ENCODE peak calls at places on chromosomes 12 and 14, in four cellular contexts. E is keratinocyte, H is cardiac muscle cell, L is dorsolateral prefrontal cortex. S is an unnamed sample.
A peak's percentile ranks its signal among the peaks of the same experiment; 100 is the strongest.

GRCh38 chr12:50637870-50638481 is 125.9 kb upstream of the ATF1 start:
- DNase-seq in L (no peak), H (peak; percentile 61), E (no peak), S (no peak)

GRCh38 chr12:108985750-108986149 is 35.1 kb downstream of the SVOP start:
- DNase-seq in H (no peak), L (no peak), E (no peak), S (no peak)

GRCh38 chr12:12714276-12715001 is 2.7 kb upstream of the CDKN1B start:
- DNase-seq in L (peak; percentile 36), H (no peak), E (no peak), S (no peak)

GRCh38 chr12:19645823-19646222 is 206.5 kb downstream of the AEBP2 start:
- DNase-seq in E (no peak), L (no peak), H (no peak), S (no peak)

GRCh38 chr12:85834378-85834777 is 1.8 kb downstream of the RASSF9 start:
- DNase-seq in L (no peak), E (no peak), H (no peak), S (no peak)

GRCh38 chr12:3195859-3196483 is 118.8 kb downstream of the TSPAN9 start:
- DNase-seq in E (no peak), H (no peak), L (no peak), S (no peak)

GRCh38 chr14:104314251-104314941 is 176.0 kb downstream of the KIF26A start:
- DNase-seq in E (no peak), H (no peak), L (no peak), S (no peak)

GRCh38 chr14:22252591-22253178 is 336.3 kb downstream of the DAD1 start:
- DNase-seq in H (peak; percentile 40), L (no peak), E (no peak), S (no peak)

GRCh38 chr12:96902076-96902475 is 5.0 kb upstream of the NEDD1 start:
- DNase-seq in E (no peak), H (no peak), L (no peak), S (no peak)

GRCh38 chr12:103840399-103840880 is 594 bp downstream of the NT5DC3 start:
- DNase-seq in E (no peak), L (peak; percentile 41), H (no peak), S (no peak)

GRCh38 chr14:56976211-56976610 is 165.9 kb upstream of the OTX2 start:
- DNase-seq in E (no peak), L (no peak), H (no peak), S (no peak)

GRCh38 chr12:92551853-92552397 is 150.9 kb upstream of the PLEKHG7 start:
- DNase-seq in H (peak; percentile 13), L (no peak), E (no peak), S (peak; percentile 71)

GRCh38 chr12:46219892-46220655 is 48.8 kb downstream of the SLC38A1 start:
- DNase-seq in E (no peak), L (no peak), H (no peak), S (peak; percentile 51)

GRCh38 chr12:16492240-16492639 is 113.7 kb downstream of the LMO3 start:
- DNase-seq in H (no peak), L (no peak), E (no peak), S (no peak)

GRCh38 chr12:51392556-51393237 is 1.5 kb upstream of the GALNT6 start:
- DNase-seq in L (no peak), H (no peak), E (no peak), S (no peak)

GRCh38 chr12:74499192-74499591 is 38.4 kb upstream of the ATXN7L3B start:
- DNase-seq in H (no peak), E (no peak), L (no peak), S (no peak)

GRCh38 chr12:26119391-26119981 is 5.4 kb downstream of the BHLHE41 start:
- DNase-seq in E (no peak), L (no peak), H (peak; percentile 53), S (no peak)

GRCh38 chr12:1643056-1643455 is 14.0 kb downstream of the WNT5B start:
- DNase-seq in L (no peak), E (no peak), H (peak; percentile 76), S (no peak)

GRCh38 chr14:84864582-84865271 is 665.2 kb upstream of the FLRT2 start:
- DNase-seq in E (no peak), L (no peak), H (peak; percentile 35), S (no peak)

GRCh38 chr12:56126732-56127239 is 1.3 kb upstream of the ESYT1 start:
- DNase-seq in L (no peak), E (no peak), H (no peak), S (no peak)

GRCh38 chr12:56129210-56129691 is 1.2 kb downstream of the ESYT1 start:
- DNase-seq in H (peak; percentile 68), E (no peak), L (peak; percentile 54), S (no peak)

GRCh38 chr12:56128669-56129209 is 672 bp downstream of the ESYT1 start:
- DNase-seq in L (peak; percentile 36), H (peak; percentile 15), E (no peak), S (no peak)

GRCh38 chr12:56127888-56128668 is at the start of gene ESYT1:
- DNase-seq in E (peak; percentile 99), H (peak; percentile 100), L (peak; percentile 95), S (peak; percentile 98)

DNA sequence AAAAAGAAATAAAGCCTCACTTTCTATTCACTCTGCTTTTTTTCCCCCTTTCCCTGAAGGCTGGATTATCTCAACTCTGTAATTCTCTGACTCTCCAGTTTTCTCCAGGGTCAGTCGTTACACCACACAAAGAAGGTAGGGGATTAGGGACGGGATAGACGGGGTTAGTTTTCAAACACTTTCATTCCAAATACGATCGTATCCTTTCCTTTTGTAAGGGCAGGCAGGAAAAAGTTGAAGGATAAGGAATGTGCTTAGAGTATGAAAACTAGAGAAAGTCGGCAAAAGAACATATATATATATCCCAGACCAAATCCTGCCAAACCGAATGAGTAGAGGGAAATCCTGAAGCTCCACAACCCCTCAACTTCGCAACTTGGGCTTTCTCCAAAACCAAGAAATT is 581 bp upstream of the ESYT1 start:
- DNase-seq in H (no peak), L (no peak), E (no peak), S (no peak)
- H3K27ac ChIP-seq in H (peak overlapping the region; percentile 46), L (peak overlapping the region; percentile 87), E (peak overlapping the region; percentile 73), S (peak overlapping the region; percentile 81)

DNA sequence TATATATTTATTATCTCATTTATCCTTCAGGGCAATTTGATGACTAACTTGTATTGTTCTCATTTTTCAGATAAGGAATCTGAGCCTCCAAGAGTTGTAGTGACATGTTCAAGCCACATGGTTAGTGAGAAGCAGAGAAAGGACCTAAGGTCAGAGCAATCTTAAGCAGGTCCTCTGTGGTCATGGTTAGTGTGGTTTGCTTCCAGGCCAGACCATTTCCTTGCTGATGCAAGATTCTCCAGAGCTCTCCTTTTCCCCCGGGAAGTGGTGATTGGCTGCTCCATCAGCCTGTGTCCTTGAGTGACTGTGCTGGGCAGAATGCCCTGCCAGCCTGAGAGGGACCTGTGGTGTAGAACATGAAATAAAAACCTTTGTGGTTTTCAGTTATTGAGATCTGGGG is 141.3 kb downstream of the KTN1 start:
- DNase-seq in H (no peak), L (no peak), E (peak; percentile 59), S (peak; percentile 64)
- H3K27ac ChIP-seq in H (no peak overlapping the region), L (no peak overlapping the region), E (no peak overlapping the region), S (peak overlapping the region; percentile 44)

GRCh38 chr12:14841761-14842160 is 1.6 kb downstream of the ART4 start:
- DNase-seq in E (no peak), H (peak; percentile 22), L (no peak), S (no peak)
- H3K27ac ChIP-seq in E (no peak overlapping the region), H (no peak overlapping the region), L (no peak overlapping the region), S (no peak overlapping the region)

GRCh38 chr12:95116773-95117172 is 43.4 kb upstream of the NR2C1 start:
- DNase-seq in E (peak; percentile 91), L (no peak), H (no peak), S (peak; percentile 98)

GRCh38 chr12:95116341-95116740 is 42.9 kb upstream of the NR2C1 start:
- DNase-seq in H (no peak), L (no peak), E (no peak), S (no peak)

GRCh38 chr12:95118138-95118787 is 44.8 kb upstream of the NR2C1 start:
- DNase-seq in H (peak; percentile 18), E (no peak), L (no peak), S (peak; percentile 73)

GRCh38 chr12:95115641-95116040 is 42.2 kb upstream of the NR2C1 start:
- DNase-seq in E (no peak), H (no peak), L (no peak), S (peak; percentile 87)

DNA sequence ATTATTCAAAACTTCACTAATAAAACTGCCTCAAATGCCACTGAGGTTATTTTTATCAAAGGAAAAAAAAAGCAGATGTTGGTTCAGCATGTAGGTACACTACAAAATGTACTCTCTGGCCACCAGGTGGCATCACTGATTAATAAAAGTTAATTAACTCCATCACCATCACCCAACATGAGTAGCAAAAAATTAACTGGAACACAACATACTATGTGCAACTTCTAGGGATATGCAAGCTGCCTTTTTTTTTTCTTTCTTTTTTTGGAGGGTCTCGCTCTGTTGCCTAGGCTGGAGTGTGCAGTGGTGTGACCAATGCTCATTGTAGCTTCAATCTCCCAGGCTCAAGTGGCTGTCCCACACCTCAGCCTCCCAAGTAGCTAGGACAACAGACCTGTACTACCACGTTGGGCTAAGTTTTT is 43.8 kb upstream of the NR2C1 start:
- DNase-seq in L (peak; percentile 41), E (no peak), H (peak; percentile 84), S (no peak)
- H3K27ac ChIP-seq in L (no peak overlapping the region), E (peak overlapping the region; percentile 99), H (peak overlapping the region; percentile 34), S (peak overlapping the region; percentile 99)

DNA sequence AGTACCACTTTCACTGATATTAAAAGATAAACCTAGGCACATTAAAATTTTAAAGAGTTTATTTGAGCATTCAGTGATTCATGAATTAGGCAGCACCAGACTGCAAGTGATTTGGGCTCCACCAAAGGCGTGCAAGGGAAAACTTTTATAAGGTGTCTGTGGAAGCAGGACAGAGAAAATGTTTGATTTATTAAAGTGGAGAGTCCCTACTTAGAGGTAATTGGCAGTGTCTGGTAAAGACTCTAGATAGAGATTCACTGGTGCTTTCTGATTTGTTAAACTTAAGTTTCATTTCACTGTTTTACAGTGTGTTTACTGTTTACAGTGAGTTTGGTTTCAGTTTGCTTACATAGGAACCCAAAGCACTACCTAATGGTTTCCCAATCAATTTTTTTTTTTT is 72.8 kb downstream of the ANKS1B start:
- DNase-seq in L (no peak), E (no peak), H (no peak), S (no peak)
- H3K27ac ChIP-seq in L (no peak overlapping the region), E (no peak overlapping the region), H (no peak overlapping the region), S (no peak overlapping the region)

GRCh38 chr12:44497044-44497443 is 379.1 kb downstream of the NELL2 start:
- DNase-seq in H (peak; percentile 13), E (no peak), L (no peak), S (no peak)
- H3K27ac ChIP-seq in H (no peak overlapping the region), E (no peak overlapping the region), L (no peak overlapping the region), S (no peak overlapping the region)